ENCODE peak calls at places on chromosomes 2 and 18, in eight cellular contexts. A, J, M, R, I, H, Y and X are unnamed samples.

GRCh38 chr2:175553944-175554343 is 372.4 kb upstream of the ATP5MC3 start:
- DNase-seq in M (no peak), A (no peak), Y (no peak), I (no peak), H (no peak), R (no peak), J (no peak), X (no peak)

GRCh38 chr18:61244632-61245031 is 88.6 kb upstream of the CDH20 start:
- DNase-seq in R (no peak), M (no peak), I (no peak), J (no peak), H (no peak), Y (no peak), A (no peak), X (no peak)

GRCh38 chr2:70983506-70984227 is 5.2 kb downstream of the ANKRD53 start:
- DNase-seq in R (no peak), M (no peak), J (no peak), A (no peak), Y (no peak), I (peak), H (no peak), X (no peak)

GRCh38 chr2:25294573-25295462 is 46.9 kb downstream of the DNMT3A start:
- DNase-seq in I (peak), M (peak), R (peak), H (peak), J (peak), A (peak), Y (peak), X (peak)

GRCh38 chr2:70255637-70256314 is 2.2 kb upstream of the PCYOX1 start:
- DNase-seq in J (no peak), I (no peak), R (no peak), M (no peak), H (no peak), A (no peak), Y (no peak), X (no peak)

GRCh38 chr18:2992995-2993877 is 19.7 kb downstream of the LPIN2 start:
- DNase-seq in Y (no peak), J (no peak), I (no peak), H (no peak), M (no peak), R (no peak), A (no peak), X (no peak)

GRCh38 chr2:210633699-210634098 is 77.3 kb downstream of the CPS1 start:
- DNase-seq in Y (no peak), M (no peak), R (no peak), J (no peak), H (no peak), A (no peak), I (no peak), X (no peak)

GRCh38 chr2:239488078-239488590 is 87.3 kb upstream of the HDAC4 start:
- DNase-seq in I (no peak), H (no peak), M (no peak), J (no peak), A (no peak), Y (no peak), R (no peak), X (no peak)

GRCh38 chr2:37786854-37787253 is 115.4 kb upstream of the CDC42EP3 start:
- DNase-seq in A (no peak), I (peak), Y (no peak), M (peak), J (no peak), H (no peak), R (no peak), X (no peak)

GRCh38 chr2:238669046-238669445 is 178.8 kb upstream of the TWIST2 start:
- DNase-seq in M (no peak), I (no peak), H (no peak), R (no peak), J (no peak), Y (no peak), A (no peak), X (no peak)

GRCh38 chr2:215746507-215747243 is 266.7 kb downstream of the MREG start:
- DNase-seq in R (no peak), Y (no peak), H (no peak), A (no peak), J (no peak), M (no peak), I (no peak), X (no peak)

GRCh38 chr18:63158676-63159291 is 160.8 kb downstream of the BCL2 start:
- DNase-seq in A (no peak), Y (no peak), H (no peak), J (no peak), R (no peak), M (no peak), I (no peak), X (no peak)

GRCh38 chr2:20396356-20397000 is 45.8 kb upstream of the PUM2 start:
- DNase-seq in I (no peak), M (no peak), Y (no peak), A (no peak), J (no peak), H (no peak), R (no peak), X (no peak)

GRCh38 chr18:54774971-54775665 is 53.2 kb upstream of the RAB27B start:
- DNase-seq in M (no peak), H (peak), I (peak), Y (peak), J (peak), R (no peak), A (peak), X (no peak)

GRCh38 chr2:120433816-120434290 is 87.9 kb downstream of the INHBB start:
- DNase-seq in H (no peak), M (no peak), Y (no peak), A (no peak), J (no peak), R (no peak), I (no peak), X (no peak)

GRCh38 chr18:3273042-3273441 is 11.1 kb downstream of the MYL12B start:
- DNase-seq in R (no peak), Y (no peak), J (no peak), H (no peak), A (no peak), M (no peak), I (no peak), X (no peak)

GRCh38 chr2:227677928-227678327 is 11.3 kb downstream of the SCYGR5 start:
- DNase-seq in H (no peak), A (no peak), R (no peak), Y (no peak), I (no peak), M (no peak), J (no peak), X (no peak)

GRCh38 chr18:35019929-35020328 is 21.3 kb upstream of the MAPRE2 start:
- DNase-seq in J (no peak), I (no peak), H (no peak), A (no peak), Y (peak), R (no peak), M (no peak), X (no peak)

GRCh38 chr2:64482765-64483504 is 29.0 kb downstream of the LGALSL start:
- DNase-seq in R (no peak), J (peak), A (peak), H (peak), I (peak), M (peak), Y (peak), X (no peak)

GRCh38 chr2:10285578-10286198 is 17.0 kb upstream of the HPCAL1 start:
- DNase-seq in R (peak), J (peak), I (peak), Y (peak), A (peak), M (peak), H (peak), X (no peak)

GRCh38 chr2:98348066-98348561 is 1.9 kb downstream of the CNGA3 start:
- DNase-seq in J (no peak), H (no peak), I (peak), A (no peak), Y (peak), M (no peak), R (peak), X (no peak)

GRCh38 chr2:178008636-178009289 is 63.8 kb downstream of the PDE11A start:
- DNase-seq in M (peak), H (peak), J (peak), R (no peak), Y (peak), A (peak), I (peak), X (no peak)

GRCh38 chr2:11368059-11368572 is 23.7 kb upstream of the ROCK2 start:
- DNase-seq in Y (peak), M (no peak), H (peak), R (no peak), J (no peak), A (peak), I (peak), X (no peak)

GRCh38 chr2:238903141-238903540 is 55.3 kb downstream of the TWIST2 start:
- DNase-seq in H (no peak), Y (no peak), J (no peak), M (no peak), R (no peak), I (no peak), A (no peak), X (no peak)

GRCh38 chr18:61546598-61546997 is 213.4 kb downstream of the CDH20 start:
- DNase-seq in M (no peak), I (no peak), R (no peak), H (peak), A (peak), J (peak), Y (peak), X (no peak)

GRCh38 chr2:218622606-218623238 is 15.0 kb downstream of the PLCD4 start:
- DNase-seq in M (no peak), J (no peak), R (peak), A (peak), Y (peak), I (no peak), H (peak), X (no peak)

GRCh38 chr2:128327180-128327964 is 8.7 kb upstream of the HS6ST1 start:
- DNase-seq in R (peak), I (no peak), M (no peak), J (no peak), H (no peak), A (no peak), Y (no peak), X (no peak)

GRCh38 chr2:132429941-132430573 is 13.5 kb downstream of the GPR39 start:
- DNase-seq in I (no peak), R (no peak), A (no peak), J (no peak), H (no peak), M (no peak), Y (no peak), X (no peak)

GRCh38 chr2:157784169-157784822 is 91.8 kb downstream of the ACVR1 start:
- DNase-seq in M (peak), Y (peak), J (peak), H (peak), A (peak), I (peak), R (no peak), X (peak)

GRCh38 chr2:14350856-14351255 is 281.7 kb upstream of the LRATD1 start:
- DNase-seq in H (no peak), J (no peak), A (no peak), I (no peak), Y (no peak), M (no peak), R (no peak), X (no peak)

GRCh38 chr18:62420151-62420512 is 95.0 kb downstream of the TNFRSF11A start:
- DNase-seq in A (peak), I (peak), Y (peak), R (no peak), H (peak), M (no peak), J (peak), X (no peak)

GRCh38 chr2:29518010-29518409 is 402.8 kb downstream of the CLIP4 start:
- DNase-seq in I (no peak), M (no peak), A (peak), Y (peak), R (no peak), H (no peak), J (peak), X (no peak)

GRCh38 chr18:69402219-69402989 is 1.7 kb downstream of the DOK6 start:
- DNase-seq in R (peak), I (no peak), H (no peak), A (no peak), Y (peak), J (no peak), M (no peak), X (no peak)

GRCh38 chr2:9909106-9909505 is 42.4 kb upstream of the GRHL1 start:
- DNase-seq in H (no peak), A (peak), I (no peak), R (no peak), M (no peak), Y (peak), J (peak), X (no peak)

GRCh38 chr2:36439084-36439483 is 83.5 kb downstream of the CRIM1 start:
- DNase-seq in Y (no peak), M (no peak), J (no peak), I (no peak), R (no peak), H (no peak), A (no peak), X (no peak)

GRCh38 chr2:109497447-109497846 is 116.3 kb downstream of the SEPTIN10 start:
- DNase-seq in I (no peak), M (no peak), A (peak), J (peak), Y (peak), R (no peak), H (peak), X (no peak)

GRCh38 chr2:96100893-96101304 is 15.5 kb downstream of the ADRA2B start:
- DNase-seq in Y (no peak), I (no peak), H (no peak), J (no peak), R (peak), M (no peak), A (no peak), X (peak)

GRCh38 chr2:128425731-128426620 is 107.3 kb upstream of the HS6ST1 start:
- DNase-seq in I (peak), Y (no peak), R (no peak), A (peak), M (no peak), J (peak), H (no peak), X (peak)

GRCh38 chr2:230170532-230170931 is 49.3 kb downstream of the SP110 start:
- DNase-seq in I (peak), J (no peak), Y (no peak), H (peak), M (peak), A (peak), R (no peak), X (no peak)

DNA sequence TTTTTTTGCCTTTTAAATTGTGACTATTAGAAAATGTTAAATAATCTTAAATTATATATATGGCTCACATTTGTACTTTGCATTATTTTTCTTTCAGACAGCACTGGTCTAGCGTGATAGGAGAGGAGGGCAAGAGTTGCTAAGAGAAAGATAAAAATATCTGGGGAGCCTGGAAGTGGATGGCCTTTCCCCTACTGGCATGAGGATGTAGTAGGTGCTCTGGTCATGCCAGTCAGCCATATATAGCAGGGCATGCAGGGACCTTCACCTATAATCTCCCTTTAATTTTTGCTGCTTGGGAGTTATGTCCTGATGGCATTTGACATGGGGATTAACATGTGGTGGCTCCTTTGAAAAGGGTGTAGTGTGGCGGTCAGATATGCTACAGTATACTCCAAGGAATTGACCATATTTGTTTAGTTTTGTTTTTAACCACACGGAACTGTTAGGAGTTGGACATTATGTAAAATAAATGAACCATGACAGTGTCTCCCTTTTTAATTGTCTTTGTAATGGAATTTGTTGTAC is 144.7 kb downstream of the BABAM2 start:
- DNase-seq in A (no peak), M (no peak), H (no peak), R (no peak), Y (no peak), I (no peak), J (no peak), X (no peak)
- H3K4me3 ChIP-seq in A (no peak), M (no peak), H (no peak), R (no peak), Y (no peak), I (no peak), J (no peak), X (no peak)

GRCh38 chr2:240999001-240999791 is 778 bp downstream of the SNED1 start:
- DNase-seq in R (peak), J (no peak), H (no peak), Y (peak), M (peak), I (peak), A (no peak), X (peak)

GRCh38 chr2:240998706-240999000 is 235 bp downstream of the SNED1 start:
- DNase-seq in I (no peak), M (no peak), R (no peak), J (no peak), Y (no peak), H (no peak), A (no peak), X (no peak)

GRCh38 chr2:241000831-241001321 is 2.5 kb downstream of the SNED1 start:
- DNase-seq in Y (no peak), M (peak), R (no peak), I (peak), A (no peak), H (no peak), J (no peak), X (no peak)

GRCh38 chr2:241001413-241002274 is 3.2 kb downstream of the SNED1 start:
- DNase-seq in I (no peak), J (no peak), A (no peak), H (no peak), R (no peak), M (peak), Y (no peak), X (peak)

GRCh38 chr2:240999873-241000541 is 1.6 kb downstream of the SNED1 start:
- DNase-seq in Y (no peak), J (no peak), M (peak), I (no peak), A (no peak), R (no peak), H (no peak), X (peak)
- H3K4me3 ChIP-seq in Y (peak), J (peak), M (peak), I (no peak), A (peak), R (no peak), H (peak), X (peak)

GRCh38 chr2:38945372-38945771 is 55.7 kb downstream of the ARHGEF33 start:
- DNase-seq in R (no peak), M (no peak), I (no peak), A (no peak), J (no peak), H (no peak), Y (no peak), X (no peak)

GRCh38 chr2:38947241-38948239 is 57.9 kb downstream of the ARHGEF33 start:
- DNase-seq in J (peak), A (peak), R (peak), M (peak), H (peak), Y (peak), I (peak), X (peak)

GRCh38 chr2:38945931-38946330 is 56.3 kb downstream of the ARHGEF33 start:
- DNase-seq in A (no peak), R (no peak), H (no peak), I (no peak), J (no peak), M (no peak), Y (no peak), X (no peak)

GRCh38 chr2:38948995-38949394 is 59.3 kb downstream of the ARHGEF33 start:
- DNase-seq in A (no peak), Y (no peak), M (no peak), J (no peak), R (no peak), I (no peak), H (no peak), X (no peak)

GRCh38 chr2:38948387-38948882 is 58.8 kb downstream of the ARHGEF33 start:
- DNase-seq in H (no peak), J (no peak), R (no peak), A (no peak), M (no peak), I (no peak), Y (no peak), X (no peak)
- H3K4me3 ChIP-seq in H (no peak), J (no peak), R (no peak), A (no peak), M (no peak), I (no peak), Y (no peak), X (no peak)

GRCh38 chr2:236168110-236169067 is at the start of gene GBX2:
- DNase-seq in A (peak), R (peak), M (no peak), I (peak), H (peak), Y (peak), J (peak), X (no peak)

GRCh38 chr2:236167297-236168109 is 683 bp downstream of the GBX2 start:
- DNase-seq in R (peak), I (peak), M (no peak), J (peak), A (peak), H (peak), Y (peak), X (no peak)

GRCh38 chr2:236165491-236166156 is 2.6 kb downstream of the GBX2 start:
- DNase-seq in R (no peak), J (no peak), Y (no peak), I (no peak), M (no peak), A (no peak), H (no peak), X (no peak)

GRCh38 chr2:236166157-236166780 is 1.9 kb downstream of the GBX2 start:
- DNase-seq in R (peak), M (no peak), Y (peak), H (peak), J (no peak), A (no peak), I (no peak), X (no peak)

GRCh38 chr2:236166781-236167296 is 1.3 kb downstream of the GBX2 start:
- DNase-seq in M (no peak), H (no peak), A (no peak), J (no peak), Y (no peak), R (peak), I (no peak), X (no peak)
- H3K4me3 ChIP-seq in M (peak), H (peak), A (no peak), J (peak), Y (peak), R (peak), I (no peak), X (no peak)

GRCh38 chr18:32612651-32613050 is 142.0 kb upstream of the GAREM1 start:
- DNase-seq in J (no peak), R (no peak), H (no peak), I (no peak), A (no peak), M (peak), Y (no peak), X (no peak)

GRCh38 chr18:32610116-32610630 is 139.5 kb upstream of the GAREM1 start:
- DNase-seq in R (no peak), I (no peak), J (no peak), H (no peak), Y (no peak), A (no peak), M (no peak), X (no peak)

GRCh38 chr18:32618501-32618985 is 147.9 kb upstream of the GAREM1 start:
- DNase-seq in H (no peak), J (no peak), I (no peak), A (no peak), R (no peak), M (no peak), Y (no peak), X (no peak)

GRCh38 chr18:32613821-32614220 is 143.1 kb upstream of the GAREM1 start:
- DNase-seq in I (no peak), J (no peak), H (no peak), M (no peak), A (no peak), Y (no peak), R (no peak), X (no peak)
- H3K4me3 ChIP-seq in I (no peak), J (no peak), H (no peak), M (no peak), A (no peak), Y (no peak), R (no peak), X (no peak)

DNA sequence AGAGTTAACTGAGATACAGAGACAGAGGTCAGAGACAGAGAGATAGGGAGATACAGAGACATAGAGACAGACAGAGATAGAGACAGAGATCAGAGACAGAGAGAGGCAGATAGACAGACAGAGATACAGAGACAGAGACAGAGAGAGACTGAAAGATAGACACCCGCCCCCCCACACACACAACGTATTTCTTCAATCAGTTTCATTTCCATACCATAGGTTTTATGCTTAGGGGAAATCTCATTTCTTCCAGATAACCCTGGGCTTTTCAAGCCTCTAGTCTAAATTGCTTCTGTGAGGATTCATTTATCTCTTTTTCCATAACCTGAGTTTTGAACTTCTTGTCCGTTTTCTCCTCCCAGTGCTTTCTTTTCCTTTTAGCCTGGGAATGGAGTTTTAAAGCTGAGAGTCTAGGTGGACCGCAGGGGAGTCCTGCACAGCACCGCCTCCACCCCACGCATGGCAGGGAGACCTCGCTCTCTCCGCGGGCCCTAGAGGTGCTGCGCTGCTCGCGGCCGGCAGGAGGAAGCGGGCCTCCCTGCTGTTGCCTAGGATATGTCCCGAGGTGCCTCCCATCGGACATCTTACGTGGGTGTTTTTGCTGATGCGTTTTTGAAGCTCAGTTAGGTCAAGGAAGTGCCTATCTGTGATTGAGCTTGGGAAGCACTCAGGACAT is 94.7 kb downstream of the CD8B2 start:
- DNase-seq in H (peak), Y (peak), A (peak), M (peak), J (peak), I (peak), R (peak), X (peak)
- H3K4me3 ChIP-seq in H (peak), Y (peak), A (peak), M (no peak), J (peak), I (no peak), R (peak), X (no peak)

GRCh38 chr18:8960740-8961657 is 141.5 kb upstream of the NDUFV2 start:
- DNase-seq in Y (peak), I (no peak), M (no peak), H (peak), J (peak), A (peak), R (no peak), X (no peak)
- H3K4me3 ChIP-seq in Y (peak), I (no peak), M (no peak), H (no peak), J (no peak), A (no peak), R (no peak), X (no peak)